ENCODE peak calls at places on chromosome 6, in four cellular contexts. P, D, E and T are unnamed samples.

GRCh38 chr6:69690986-69691385 is 105.8 kb downstream of the LMBRD1 start:
- DNase-seq in P (no peak), D (no peak), E (no peak), T (no peak)

GRCh38 chr6:146429831-146430230 is 113.8 kb upstream of the RAB32 start:
- DNase-seq in P (no peak), D (no peak), E (no peak), T (no peak)

GRCh38 chr6:136592930-136593673 is 42.9 kb upstream of the MAP7 start:
- DNase-seq in P (no peak), D (peak), E (no peak), T (no peak)

GRCh38 chr6:40054186-40054585 is 119.9 kb upstream of the MOCS1 start:
- DNase-seq in P (no peak), D (no peak), E (no peak), T (no peak)

GRCh38 chr6:10521104-10521808 is at the start of gene GCNT2:
- DNase-seq in P (no peak), D (no peak), E (peak), T (no peak)

GRCh38 chr6:140566706-140567330 is 1192.4 kb upstream of the CITED2 start:
- DNase-seq in P (no peak), D (no peak), E (no peak), T (no peak)

GRCh38 chr6:133551436-133551835 is 310.3 kb downstream of the EYA4 start:
- DNase-seq in P (no peak), D (no peak), E (no peak), T (no peak)

GRCh38 chr6:129750390-129750789 is 40.4 kb upstream of the ARHGAP18 start:
- DNase-seq in P (no peak), D (no peak), E (peak), T (no peak)

GRCh38 chr6:106046116-106046853 is 39.9 kb upstream of the PRDM1 start:
- DNase-seq in P (no peak), D (no peak), E (peak), T (no peak)

GRCh38 chr6:149560736-149561135 is 5.4 kb upstream of the GINM1 start:
- DNase-seq in P (no peak), D (no peak), E (peak), T (no peak)

GRCh38 chr6:53646606-53647005 is 18.9 kb downstream of the KLHL31 start:
- DNase-seq in P (no peak), D (no peak), E (no peak), T (no peak)

GRCh38 chr6:7341989-7342742 is 29.2 kb upstream of the SSR1 start:
- DNase-seq in P (no peak), D (peak), E (peak), T (no peak)

GRCh38 chr6:163408352-163408991 is 6.0 kb upstream of the QKI start:
- DNase-seq in P (no peak), D (no peak), E (no peak), T (no peak)

GRCh38 chr6:166228839-166229528 is 61.3 kb upstream of the TBXT start:
- DNase-seq in P (no peak), D (no peak), E (no peak), T (no peak)
- TF ChIP-seq POLR2AphosphoS5 in P (no peak), D (no peak), E (no peak), T (no peak)

DNA sequence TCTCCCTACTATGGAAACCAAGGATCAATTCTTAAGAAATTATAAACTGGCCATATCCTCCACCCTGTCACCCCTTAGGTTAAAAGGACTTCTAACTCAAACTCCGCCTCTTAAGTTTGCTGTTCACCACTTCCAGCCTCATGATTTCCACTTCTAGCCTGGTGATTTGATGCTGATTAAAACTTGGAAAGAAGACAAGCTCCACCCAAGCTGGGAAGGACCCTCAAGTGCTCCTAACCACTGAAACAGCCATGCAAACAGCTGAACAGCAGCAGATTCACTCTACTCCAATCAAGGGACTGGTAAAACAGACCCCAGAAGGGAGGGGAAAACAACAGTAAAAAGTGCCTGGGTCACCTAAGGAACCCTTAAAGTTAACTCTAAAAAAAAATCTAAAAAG is 10.3 kb downstream of the LCA5 start:
- DNase-seq in P (no peak), D (no peak), E (peak), T (no peak)
- TF ChIP-seq SPI1 in P (no peak), D (no peak), E (no peak), T (no peak)

GRCh38 chr6:42746452-42747400 is 823 bp upstream of the TBCC start:
- DNase-seq in P (peak), D (peak), E (peak), T (peak)
- TF ChIP-seq POLR2AphosphoS5 in P (peak), D (no peak), E (peak), T (peak)

DNA sequence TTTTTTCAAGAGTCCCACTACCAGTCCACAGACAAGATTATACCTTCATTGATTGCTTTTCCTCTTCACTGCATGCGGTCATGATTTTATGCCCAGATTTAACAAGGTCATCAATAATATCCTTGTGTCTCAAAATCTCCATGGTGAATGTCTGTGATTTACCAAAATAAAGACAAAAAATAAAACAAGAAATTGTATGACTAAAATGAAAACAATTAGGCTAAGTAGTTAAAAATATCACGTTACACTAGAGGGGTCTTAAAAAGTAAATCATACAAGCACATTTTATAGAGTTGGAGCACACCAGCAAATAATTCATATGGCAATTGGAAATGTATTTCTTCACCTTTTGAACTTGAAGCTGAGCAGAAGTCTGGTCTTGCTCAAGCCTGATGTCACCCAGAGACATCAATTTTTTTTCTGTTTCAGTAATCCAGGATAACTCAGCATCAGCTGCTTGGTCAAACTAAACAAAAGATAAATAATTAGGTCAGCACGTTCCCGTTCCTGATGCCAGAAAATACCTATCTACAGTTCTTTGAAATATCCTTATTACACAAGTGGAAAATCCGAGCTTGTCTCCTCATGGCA is 125.4 kb downstream of the DST start:
- DNase-seq in P (no peak), D (no peak), E (no peak), T (no peak)
- TF ChIP-seq SPI1 in P (no peak), D (no peak), E (no peak), T (no peak)

GRCh38 chr6:168948990-168949531 is 304.6 kb downstream of the THBS2 start:
- DNase-seq in P (no peak), D (no peak), E (no peak), T (no peak)

GRCh38 chr6:168951224-168951616 is 302.4 kb downstream of the THBS2 start:
- DNase-seq in P (no peak), D (no peak), E (no peak), T (no peak)

GRCh38 chr6:168948002-168948401 is 305.6 kb downstream of the THBS2 start:
- DNase-seq in P (no peak), D (no peak), E (no peak), T (no peak)

GRCh38 chr6:168950500-168951223 is 303.0 kb downstream of the THBS2 start:
- DNase-seq in P (no peak), D (no peak), E (no peak), T (no peak)

DNA sequence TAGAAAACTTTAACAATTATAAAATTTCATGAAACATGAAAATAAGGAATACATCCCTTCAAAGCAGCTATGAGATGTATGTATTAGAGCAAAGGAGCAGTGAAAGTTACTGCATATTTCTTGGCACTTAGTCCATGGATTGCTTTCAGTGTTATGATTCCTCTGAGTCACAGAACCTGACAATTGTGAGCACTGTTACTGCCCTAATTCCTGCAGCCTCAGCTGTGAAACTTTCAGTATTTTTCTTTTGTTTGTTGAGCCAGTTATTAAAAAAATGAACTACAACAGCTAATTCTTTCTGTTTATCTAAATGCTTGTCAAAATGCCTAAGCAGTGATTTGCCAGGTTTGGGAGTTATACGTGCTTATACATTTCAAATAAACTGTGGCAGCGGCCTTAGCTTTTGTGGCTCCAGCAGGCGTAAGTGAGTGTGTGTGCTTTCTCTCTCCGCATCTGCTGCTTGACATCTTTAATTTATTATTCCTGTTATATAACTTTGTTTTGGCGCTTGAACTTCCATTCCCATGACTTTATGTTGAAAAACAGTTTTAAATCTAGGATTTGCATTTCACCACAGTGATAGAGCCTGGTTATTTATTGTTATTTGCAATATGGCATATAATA is 303.7 kb downstream of the THBS2 start:
- DNase-seq in P (no peak), D (no peak), E (no peak), T (no peak)
- TF ChIP-seq POLR2AphosphoS5 in P (no peak), D (no peak), E (no peak), T (no peak)

GRCh38 chr6:37724530-37725220 is 27.0 kb upstream of the MDGA1 start:
- DNase-seq in P (no peak), D (no peak), E (no peak), T (no peak)

GRCh38 chr6:37731888-37732287 is 34.2 kb upstream of the MDGA1 start:
- DNase-seq in P (peak), D (no peak), E (peak), T (peak)

GRCh38 chr6:37725967-37726366 is 28.3 kb upstream of the MDGA1 start:
- DNase-seq in P (no peak), D (no peak), E (no peak), T (no peak)
- TF ChIP-seq SPI1 in P (no peak), D (no peak), E (no peak), T (no peak)

GRCh38 chr6:31534011-31534410 is 5.2 kb downstream of the MCCD1 start:
- DNase-seq in P (no peak), D (no peak), E (no peak), T (no peak)
- TF ChIP-seq POLR2AphosphoS5 in P (no peak), D (peak), E (peak), T (peak)

DNA sequence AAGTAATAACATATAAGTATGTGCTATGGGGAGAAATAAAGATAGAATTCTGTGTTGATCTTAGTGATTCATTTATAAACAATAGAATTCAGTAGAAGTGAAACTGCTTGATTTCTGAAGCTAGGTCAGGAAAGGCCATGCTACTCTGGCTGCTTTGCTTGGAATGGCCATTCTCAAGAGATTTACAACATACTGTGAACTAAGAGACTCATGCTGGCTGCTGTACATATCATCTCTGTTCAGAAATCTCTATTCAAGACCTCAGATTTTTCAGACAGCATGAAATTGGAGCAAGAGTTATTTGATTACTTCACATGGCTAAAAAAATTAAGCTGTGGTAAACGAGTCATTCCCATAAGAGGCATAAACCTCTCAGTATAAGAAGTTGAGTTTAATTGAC is 662.6 kb downstream of the BCKDHB start:
- DNase-seq in P (no peak), D (no peak), E (no peak), T (no peak)
- TF ChIP-seq SPI1 in P (no peak), D (no peak), E (no peak), T (no peak)

GRCh38 chr6:143673638-143674037 is 4.1 kb upstream of the PHACTR2 start:
- DNase-seq in P (no peak), D (no peak), E (no peak), T (no peak)
- TF ChIP-seq POLR2AphosphoS5 in P (no peak), D (no peak), E (no peak), T (no peak)

DNA sequence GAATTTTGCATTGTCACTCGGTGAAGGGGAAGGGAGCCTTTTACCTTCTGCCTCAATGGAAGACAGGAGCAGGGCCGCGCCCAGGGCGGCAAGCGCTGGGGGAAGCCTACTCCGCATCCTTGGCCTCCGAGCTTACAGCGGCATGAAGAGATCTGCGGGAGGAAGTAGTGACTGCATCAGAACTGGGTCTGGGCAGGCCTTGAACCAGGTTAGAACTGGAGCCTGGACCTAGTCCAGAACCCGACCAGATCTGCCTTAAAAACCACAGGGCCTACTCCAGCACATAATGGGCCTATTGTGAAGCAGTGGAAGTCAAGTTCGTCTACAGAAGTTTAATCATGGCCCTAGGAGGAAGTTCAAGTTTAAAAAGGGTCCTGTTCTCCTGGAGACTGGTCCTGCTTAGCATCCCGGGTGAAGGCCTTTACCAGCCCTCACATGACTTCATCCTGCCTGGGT is 3.1 kb downstream of the COL12A1 start:
- DNase-seq in P (no peak), D (no peak), E (no peak), T (no peak)
- TF ChIP-seq SPI1 in P (no peak), D (no peak), E (no peak), T (no peak)